ENCODE peak calls at places on chromosomes 3 and 15, in seven cellular contexts. F is breast epithelium, I is left lung, O is uterus, A is fibroblast of lung, T is left ventricle myocardium inferior, Q is ascending aorta. D is an unnamed sample. For H3K4me1, the result is how much of the 10 kb centered on the place peaks cover.

GRCh38 chr3:141006344-141006743 is 44.8 kb upstream of the SPSB4 start:
- DNase-seq in F (no peak), I (no peak), O (no peak), A (no peak), T (no peak), Q (no peak), D (no peak)

GRCh38 chr3:13146643-13147143 is 73.5 kb upstream of the IQSEC1 start:
- DNase-seq in F (no peak), I (no peak), O (no peak), A (no peak), T (no peak), Q (no peak), D (no peak)

GRCh38 chr3:155963557-155963956 is 93.1 kb downstream of the GMPS start:
- DNase-seq in F (no peak), I (no peak), O (no peak), A (peak), T (no peak), Q (no peak), D (no peak)

GRCh38 chr15:79849789-79850188 is 47.0 kb downstream of the MTHFS start:
- DNase-seq in F (no peak), I (no peak), O (no peak), A (peak), T (no peak), Q (no peak), D (no peak)

GRCh38 chr3:22103423-22103822 is 352.4 kb upstream of the ZNF385D start:
- DNase-seq in F (no peak), I (no peak), O (no peak), A (no peak), T (no peak), Q (no peak), D (no peak)

GRCh38 chr3:132368962-132369361 is 48.3 kb upstream of the DNAJC13 start:
- DNase-seq in F (no peak), I (no peak), O (no peak), A (no peak), T (no peak), Q (no peak), D (no peak)

GRCh38 chr3:189720746-189721426 is 89.7 kb downstream of the TP63 start:
- DNase-seq in F (no peak), I (no peak), O (no peak), A (no peak), T (no peak), Q (no peak), D (no peak)

GRCh38 chr15:41562784-41563198 is 3.8 kb downstream of the TYRO3 start:
- DNase-seq in F (no peak), I (no peak), O (peak), A (peak), T (no peak), Q (no peak), D (no peak)

GRCh38 chr3:27960133-27960532 is 238.0 kb upstream of the EOMES start:
- DNase-seq in F (no peak), I (no peak), O (no peak), A (peak), T (no peak), Q (no peak), D (no peak)

GRCh38 chr3:153970735-153971347 is 150.3 kb upstream of the ARHGEF26 start:
- DNase-seq in F (no peak), I (no peak), O (no peak), A (peak), T (no peak), Q (no peak), D (no peak)

GRCh38 chr3:157438371-157438735 is 1.7 kb downstream of the PTX3 start:
- DNase-seq in F (no peak), I (no peak), O (no peak), A (peak), T (no peak), Q (no peak), D (no peak)

GRCh38 chr3:113660901-113661300 is 35.5 kb downstream of the USF3 start:
- DNase-seq in F (no peak), I (no peak), O (no peak), A (peak), T (no peak), Q (no peak), D (no peak)

GRCh38 chr3:98733778-98734281 is 29.3 kb upstream of the ST3GAL6 start:
- DNase-seq in F (no peak), I (peak), O (no peak), A (peak), T (no peak), Q (no peak), D (no peak)

GRCh38 chr15:92617197-92618037 is 38.2 kb downstream of the FAM174B start:
- DNase-seq in F (peak), I (peak), O (peak), A (peak), T (peak), Q (no peak), D (peak)

GRCh38 chr3:8509961-8510360 is 8.3 kb downstream of the LMCD1 start:
- DNase-seq in F (no peak), I (no peak), O (no peak), A (peak), T (no peak), Q (peak), D (no peak)

GRCh38 chr3:46277476-46277875 is 35.2 kb downstream of the CCR3 start:
- DNase-seq in F (no peak), I (no peak), O (no peak), A (no peak), T (no peak), Q (no peak), D (no peak)

GRCh38 chr15:48646364-48646763 is 855 bp upstream of the FBN1 start:
- DNase-seq in F (no peak), I (no peak), O (no peak), A (no peak), T (no peak), Q (no peak), D (no peak)

GRCh38 chr3:148466143-148466542 is 231.6 kb upstream of the AGTR1 start:
- DNase-seq in F (no peak), I (no peak), O (no peak), A (peak), T (no peak), Q (no peak), D (no peak)

GRCh38 chr15:66100761-66101160 is 152.8 kb downstream of the MEGF11 start:
- DNase-seq in F (no peak), I (peak), O (no peak), A (no peak), T (no peak), Q (no peak), D (peak)

GRCh38 chr3:49416867-49417266 is 4.6 kb downstream of the TCTA start:
- DNase-seq in F (no peak), I (no peak), O (no peak), A (no peak), T (no peak), Q (no peak), D (no peak)

GRCh38 chr15:36332301-36332700 is 247.1 kb upstream of the CDIN1 start:
- DNase-seq in F (no peak), I (no peak), O (no peak), A (peak), T (no peak), Q (no peak), D (no peak)

GRCh38 chr3:80643421-80643820 is 875.6 kb upstream of the ROBO1 start:
- DNase-seq in F (no peak), I (no peak), O (no peak), A (no peak), T (no peak), Q (no peak), D (no peak)

GRCh38 chr15:90232941-90233700 is 620 bp downstream of the CIB1 start:
- DNase-seq in F (peak), I (peak), O (no peak), A (peak), T (peak), Q (no peak), D (peak)

GRCh38 chr3:134827213-134827612 is 32.2 kb downstream of the EPHB1 start:
- DNase-seq in F (no peak), I (no peak), O (no peak), A (no peak), T (no peak), Q (no peak), D (no peak)

GRCh38 chr3:152149832-152150231 is 118.9 kb upstream of the MBNL1 start:
- DNase-seq in F (no peak), I (no peak), O (no peak), A (no peak), T (no peak), Q (no peak), D (no peak)

GRCh38 chr3:124516333-124516732 is 213.9 kb upstream of the UMPS start:
- DNase-seq in F (no peak), I (no peak), O (no peak), A (no peak), T (no peak), Q (no peak), D (no peak)

GRCh38 chr15:74884428-74885223 is 5.2 kb upstream of the MPI start:
- DNase-seq in F (no peak), I (no peak), O (no peak), A (peak), T (no peak), Q (no peak), D (no peak)

GRCh38 chr3:49629866-49630265 is 44.3 kb upstream of the APEH start:
- DNase-seq in F (no peak), I (no peak), O (no peak), A (no peak), T (no peak), Q (no peak), D (no peak)

GRCh38 chr3:5888845-5889244 is 701.3 kb downstream of the EDEM1 start:
- DNase-seq in F (no peak), I (no peak), O (no peak), A (no peak), T (no peak), Q (no peak), D (no peak)
- H3K4me1 ChIP-seq in F (under half), I (under half), O (under half), A (under half), T (under half), Q (under half), D (under half)

GRCh38 chr15:40276927-40277326 is 5.9 kb downstream of the ANKRD63 start:
- DNase-seq in F (no peak), I (no peak), O (no peak), A (no peak), T (no peak), Q (no peak), D (no peak)
- H3K4me1 ChIP-seq in F (under half), I (under half), O (under half), A (under half), T (under half), Q (under half), D (under half)

GRCh38 chr15:71296032-71296686 is 180.9 kb downstream of the THSD4 start:
- DNase-seq in F (peak), I (no peak), O (no peak), A (peak), T (no peak), Q (no peak), D (no peak)
- H3K4me1 ChIP-seq in F (under half), I (under half), O (under half), A (under half), T (under half), Q (under half), D (under half)

DNA sequence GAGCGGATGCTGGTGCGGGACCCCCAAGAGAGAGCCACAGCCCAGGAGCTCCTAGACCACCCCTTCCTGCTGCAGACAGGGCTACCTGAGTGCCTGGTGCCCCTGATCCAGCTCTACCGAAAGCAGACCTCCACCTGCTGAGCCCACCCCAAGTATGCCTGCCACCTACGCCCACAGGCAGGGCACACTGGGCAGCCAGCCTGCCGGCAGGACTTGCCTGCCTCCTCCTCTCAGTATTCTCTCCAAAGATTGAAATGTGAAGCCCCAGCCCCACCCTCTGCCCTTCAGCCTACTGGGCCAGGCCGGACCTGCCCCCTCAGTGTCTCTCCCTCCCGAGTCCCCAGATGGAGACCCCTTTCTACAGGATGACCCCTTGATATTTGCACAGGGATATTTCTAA is 6.9 kb downstream of the ANKRD63 start:
- DNase-seq in F (no peak), I (no peak), O (no peak), A (no peak), T (no peak), Q (no peak), D (no peak)
- H3K4me1 ChIP-seq in F (under half), I (under half), O (under half), A (under half), T (under half), Q (under half), D (under half)

GRCh38 chr15:78050851-78051250 is 26.7 kb downstream of the TBC1D2B start:
- DNase-seq in F (no peak), I (no peak), O (no peak), A (peak), T (no peak), Q (no peak), D (no peak)
- H3K4me1 ChIP-seq in F (under half), I (under half), O (under half), A (under half), T (half or more), Q (under half), D (half or more)

D was measured in upper lobe of right lung.